ENCODE peak calls at places on chromosomes 5 and 9, in four cellular contexts. One of them, this sample, is unnamed.

GRCh38 chr9:121709798-121710197 is 58.4 kb downstream of the DAB2IP start:
- DNase-seq in K562: no peak
- DNase-seq in HepG2: no peak
- DNase-seq in H1: no peak
- DNase-seq in this sample: no peak

GRCh38 chr5:4880304-4880741 is 259.8 kb upstream of the ADAMTS16 start:
- DNase-seq in K562: no peak
- DNase-seq in HepG2: no peak
- DNase-seq in H1: no peak
- DNase-seq in this sample: no peak

GRCh38 chr5:176171171-176171760 is 67.0 kb upstream of the SIMC1 start:
- DNase-seq in K562: no peak
- DNase-seq in HepG2: no peak
- DNase-seq in H1: no peak
- DNase-seq in this sample: no peak

GRCh38 chr5:84437673-84438315 is 53.1 kb upstream of the EDIL3 start:
- DNase-seq in K562: no peak
- DNase-seq in HepG2: no peak
- DNase-seq in H1: no peak
- DNase-seq in this sample: no peak

GRCh38 chr5:33433303-33434255 is 7.2 kb upstream of the TARS1 start:
- DNase-seq in K562: no peak
- DNase-seq in HepG2: no peak
- DNase-seq in H1: no peak
- DNase-seq in this sample: no peak

GRCh38 chr9:12826924-12827655 is 52.3 kb downstream of the LURAP1L start:
- DNase-seq in K562: no peak
- DNase-seq in HepG2: no peak
- DNase-seq in H1: no peak
- DNase-seq in this sample: no peak

GRCh38 chr9:738209-738915 is 103.1 kb upstream of the DMRT1 start:
- DNase-seq in K562: no peak
- DNase-seq in HepG2: no peak
- DNase-seq in H1: no peak
- DNase-seq in this sample: no peak

GRCh38 chr5:75059887-75060286 is 7.5 kb upstream of the GCNT4 start:
- DNase-seq in K562: no peak
- DNase-seq in HepG2: no peak
- DNase-seq in H1: no peak
- DNase-seq in this sample: no peak

GRCh38 chr5:31347558-31347905 is 154.0 kb downstream of the CDH6 start:
- DNase-seq in K562: no peak
- DNase-seq in HepG2: no peak
- DNase-seq in H1: no peak
- DNase-seq in this sample: no peak

GRCh38 chr5:68482199-68482598 is 266.6 kb downstream of the PIK3R1 start:
- DNase-seq in K562: peak
- DNase-seq in HepG2: no peak
- DNase-seq in H1: no peak
- DNase-seq in this sample: no peak

GRCh38 chr9:126341461-126341860 is 14.8 kb downstream of the MVB12B start:
- DNase-seq in K562: no peak
- DNase-seq in HepG2: no peak
- DNase-seq in H1: no peak
- DNase-seq in this sample: no peak

GRCh38 chr5:115459844-115460243 is 84.7 kb downstream of the FEM1C start:
- DNase-seq in K562: no peak
- DNase-seq in HepG2: no peak
- DNase-seq in H1: no peak
- DNase-seq in this sample: no peak

GRCh38 chr5:56737002-56737621 is 78.2 kb upstream of the MAP3K1 start:
- DNase-seq in K562: no peak
- DNase-seq in HepG2: no peak
- DNase-seq in H1: no peak
- DNase-seq in this sample: no peak

GRCh38 chr9:132943677-132944293 is 631 bp downstream of the TSC1 start:
- DNase-seq in K562: no peak
- DNase-seq in HepG2: no peak
- DNase-seq in H1: no peak
- DNase-seq in this sample: no peak

GRCh38 chr9:7320139-7320538 is 479.4 kb downstream of the DMAC1 start:
- DNase-seq in K562: peak
- DNase-seq in HepG2: no peak
- DNase-seq in H1: no peak
- DNase-seq in this sample: no peak

GRCh38 chr9:124399323-124399962 is 15.8 kb downstream of the PSMB7 start:
- DNase-seq in K562: no peak
- DNase-seq in HepG2: no peak
- DNase-seq in H1: peak
- DNase-seq in this sample: no peak

DNA sequence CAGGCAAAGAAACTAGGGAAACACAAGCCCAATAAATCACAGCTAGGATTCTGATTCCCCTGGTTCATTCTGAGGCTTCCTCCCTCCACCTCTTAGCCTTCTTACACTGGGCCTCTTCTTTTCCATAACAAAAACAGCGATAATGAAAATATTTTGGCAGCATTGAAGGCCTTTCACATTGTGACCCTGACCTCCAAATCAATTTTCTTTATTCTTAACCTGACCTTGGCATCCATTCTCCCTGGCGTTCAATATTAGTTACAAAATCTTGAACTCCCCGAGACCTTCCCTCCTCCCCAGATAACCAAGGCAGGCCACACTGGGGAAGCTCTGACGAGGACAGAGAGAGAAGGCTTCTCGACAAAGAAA is 399.9 kb downstream of the ZSWIM6 start:
- DNase-seq in K562: no peak
- DNase-seq in HepG2: no peak
- DNase-seq in H1: no peak
- DNase-seq in this sample: no peak
- TF ChIP-seq YY1 in K562: no peak
- TF ChIP-seq YY1 in HepG2: no peak
- TF ChIP-seq YY1 in H1: no peak
- TF ChIP-seq YY1 in this sample: no peak

GRCh38 chr5:133706732-133707430 is 94.5 kb upstream of the FSTL4 start:
- DNase-seq in K562: no peak
- DNase-seq in HepG2: no peak
- DNase-seq in H1: no peak
- DNase-seq in this sample: no peak
- TF ChIP-seq CHD2 in K562: no peak
- TF ChIP-seq CHD2 in HepG2: no peak
- TF ChIP-seq CHD2 in H1: no peak
- TF ChIP-seq CHD2 in this sample: no peak

GRCh38 chr5:160774646-160775313 is 77.2 kb downstream of the ATP10B start:
- DNase-seq in K562: no peak
- DNase-seq in HepG2: no peak
- DNase-seq in H1: no peak
- DNase-seq in this sample: no peak
- TF ChIP-seq ZNF274 in K562: no peak
- TF ChIP-seq ZNF274 in HepG2: no peak
- TF ChIP-seq ZNF274 in H1: no peak
- TF ChIP-seq ZNF274 in this sample: no peak

GRCh38 chr9:16211952-16212351 is 658.5 kb downstream of the BNC2 start:
- DNase-seq in K562: no peak
- DNase-seq in HepG2: no peak
- DNase-seq in H1: no peak
- DNase-seq in this sample: no peak
- TF ChIP-seq YY1 in K562: no peak
- TF ChIP-seq YY1 in HepG2: no peak
- TF ChIP-seq YY1 in H1: no peak
- TF ChIP-seq YY1 in this sample: no peak

GRCh38 chr9:90642570-90643539 is at the start of gene DIRAS2:
- DNase-seq in K562: no peak
- DNase-seq in HepG2: no peak
- DNase-seq in H1: peak
- DNase-seq in this sample: no peak
- TF ChIP-seq CHD2 in K562: no peak
- TF ChIP-seq CHD2 in HepG2: no peak
- TF ChIP-seq CHD2 in H1: no peak
- TF ChIP-seq CHD2 in this sample: no peak

DNA sequence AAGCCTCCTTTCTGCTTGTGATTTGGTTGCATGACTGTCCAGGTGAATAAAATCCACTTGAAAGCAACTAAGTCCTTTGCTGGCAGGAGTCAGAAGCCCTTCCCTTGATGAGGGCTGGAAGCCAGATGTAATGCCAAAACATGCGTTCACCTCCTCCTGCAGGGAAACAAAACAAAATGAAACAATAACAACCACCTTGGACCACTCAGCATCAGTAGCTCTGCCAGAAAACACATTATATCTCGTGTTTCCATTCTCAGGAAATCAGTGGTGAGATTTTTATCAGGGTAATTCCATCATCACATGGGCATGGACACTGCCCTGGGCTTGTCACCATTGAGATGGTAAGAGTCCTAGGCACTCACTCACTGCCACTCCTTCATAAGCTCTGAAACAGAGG is 350.3 kb upstream of the ACTBL2 start:
- DNase-seq in K562: no peak
- DNase-seq in HepG2: no peak
- DNase-seq in H1: no peak
- DNase-seq in this sample: no peak
- TF ChIP-seq ZNF274 in K562: no peak
- TF ChIP-seq ZNF274 in HepG2: no peak
- TF ChIP-seq ZNF274 in H1: no peak
- TF ChIP-seq ZNF274 in this sample: no peak

GRCh38 chr9:38046669-38047300 is 22.2 kb downstream of the SHB start:
- DNase-seq in K562: no peak
- DNase-seq in HepG2: peak
- DNase-seq in H1: no peak
- DNase-seq in this sample: no peak
- TF ChIP-seq YY1 in K562: no peak
- TF ChIP-seq YY1 in HepG2: no peak
- TF ChIP-seq YY1 in H1: no peak
- TF ChIP-seq YY1 in this sample: no peak

DNA sequence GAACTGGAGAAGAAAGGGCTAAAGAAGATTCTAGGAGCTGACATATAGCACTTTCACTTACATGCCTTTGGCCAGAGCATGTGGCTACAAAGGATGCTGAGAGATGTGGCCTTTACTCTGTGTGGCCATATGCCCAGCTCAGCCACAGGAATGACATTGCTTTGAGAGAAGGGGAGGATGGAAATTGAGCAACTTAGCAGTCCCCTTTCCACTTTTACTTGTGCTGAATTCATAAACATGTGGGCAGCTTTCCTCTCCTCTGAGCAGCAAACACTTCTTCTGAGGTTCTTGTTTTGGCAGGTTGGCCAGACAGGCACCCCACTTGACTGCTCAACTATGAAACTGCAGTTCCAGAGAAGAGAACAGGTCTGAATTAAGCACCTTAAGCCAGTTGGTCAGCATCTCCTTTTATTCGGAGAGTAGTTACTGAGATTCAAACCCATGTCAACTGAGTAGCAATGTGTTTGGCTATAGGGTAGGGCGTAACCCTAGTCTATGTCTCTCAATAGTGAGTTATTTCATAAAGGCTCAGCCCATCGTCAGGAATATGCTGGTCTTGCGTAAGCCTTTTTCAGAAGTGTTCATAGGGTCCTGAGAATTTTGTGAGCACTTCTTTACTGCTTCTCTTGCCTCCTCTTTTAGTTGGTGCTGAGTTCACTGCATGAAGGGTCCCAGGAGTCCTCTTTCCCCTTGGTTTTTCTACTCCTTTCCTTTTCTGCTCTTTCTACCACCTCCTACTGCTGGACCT is 134.5 kb downstream of the PALM2AKAP2 start:
- DNase-seq in K562: no peak
- DNase-seq in HepG2: no peak
- DNase-seq in H1: no peak
- DNase-seq in this sample: peak
- TF ChIP-seq CHD2 in K562: no peak
- TF ChIP-seq CHD2 in HepG2: no peak
- TF ChIP-seq CHD2 in H1: no peak
- TF ChIP-seq CHD2 in this sample: no peak

GRCh38 chr5:16855475-16855874 is 80.6 kb downstream of the MYO10 start:
- DNase-seq in K562: no peak
- DNase-seq in HepG2: no peak
- DNase-seq in H1: no peak
- DNase-seq in this sample: no peak
- TF ChIP-seq ZNF274 in K562: no peak
- TF ChIP-seq ZNF274 in HepG2: no peak
- TF ChIP-seq ZNF274 in H1: no peak
- TF ChIP-seq ZNF274 in this sample: no peak